ENCODE peak calls at places on chromosomes 12 and 14, in five cellular contexts. One of them, this sample, is unnamed.
A peak's percentile ranks its signal among the peaks of the same experiment; 100 is the strongest.

GRCh38 chr12:76445469-76445868 is 97.3 kb upstream of the BBS10 start:
- DNase-seq in choroid plexus epithelial cell: no peak
- DNase-seq in uterus: no peak
- DNase-seq in HFF-Myc: no peak
- DNase-seq in pancreas: no peak
- DNase-seq in this sample: no peak

GRCh38 chr14:68232643-68233055 is 413.1 kb downstream of the RAD51B start:
- DNase-seq in choroid plexus epithelial cell: peak; percentile 100
- DNase-seq in uterus: peak; percentile 90
- DNase-seq in HFF-Myc: peak; percentile 97
- DNase-seq in pancreas: peak; percentile 74
- DNase-seq in this sample: peak; percentile 87

GRCh38 chr14:68522510-68523325 is 270.1 kb downstream of the ZFP36L1 start:
- DNase-seq in choroid plexus epithelial cell: peak; percentile 55
- DNase-seq in uterus: peak; percentile 58
- DNase-seq in HFF-Myc: no peak
- DNase-seq in pancreas: no peak
- DNase-seq in this sample: peak; percentile 80

GRCh38 chr12:107490000-107490399 is 195.6 kb upstream of the PWP1 start:
- DNase-seq in choroid plexus epithelial cell: no peak
- DNase-seq in uterus: no peak
- DNase-seq in HFF-Myc: no peak
- DNase-seq in pancreas: no peak
- DNase-seq in this sample: no peak

GRCh38 chr12:101619868-101620761 is 25.3 kb downstream of the MYBPC1 start:
- DNase-seq in choroid plexus epithelial cell: peak; percentile 57
- DNase-seq in uterus: no peak
- DNase-seq in HFF-Myc: no peak
- DNase-seq in pancreas: no peak
- DNase-seq in this sample: no peak

GRCh38 chr12:103442822-103443221 is 52.9 kb downstream of the C12orf42 start:
- DNase-seq in choroid plexus epithelial cell: no peak
- DNase-seq in uterus: no peak
- DNase-seq in HFF-Myc: no peak
- DNase-seq in pancreas: no peak
- DNase-seq in this sample: no peak

GRCh38 chr12:104761091-104761490 is 197.0 kb downstream of the SLC41A2 start:
- DNase-seq in choroid plexus epithelial cell: no peak
- DNase-seq in uterus: no peak
- DNase-seq in HFF-Myc: no peak
- DNase-seq in pancreas: no peak
- DNase-seq in this sample: no peak

GRCh38 chr12:80268924-80269749 is 169.8 kb downstream of the OTOGL start:
- DNase-seq in choroid plexus epithelial cell: peak; percentile 79
- DNase-seq in uterus: no peak
- DNase-seq in HFF-Myc: peak; percentile 20
- DNase-seq in pancreas: no peak
- DNase-seq in this sample: no peak

GRCh38 chr12:72282721-72283120 is 10.6 kb downstream of the TRHDE start:
- DNase-seq in choroid plexus epithelial cell: peak; percentile 76
- DNase-seq in uterus: no peak
- DNase-seq in HFF-Myc: no peak
- DNase-seq in pancreas: no peak
- DNase-seq in this sample: no peak

GRCh38 chr14:94423465-94424056 is 29.0 kb downstream of the SERPINA11 start:
- DNase-seq in choroid plexus epithelial cell: peak; percentile 83
- DNase-seq in uterus: peak; percentile 18
- DNase-seq in HFF-Myc: peak; percentile 15
- DNase-seq in pancreas: peak; percentile 81
- DNase-seq in this sample: no peak

GRCh38 chr14:75578099-75578785 is at the start of gene FLVCR2:
- DNase-seq in choroid plexus epithelial cell: peak; percentile 87
- DNase-seq in uterus: peak; percentile 80
- DNase-seq in HFF-Myc: no peak
- DNase-seq in pancreas: peak; percentile 70
- DNase-seq in this sample: no peak

GRCh38 chr14:23159516-23159915 is 23.9 kb downstream of the SLC7A8 start:
- DNase-seq in choroid plexus epithelial cell: no peak
- DNase-seq in uterus: no peak
- DNase-seq in HFF-Myc: no peak
- DNase-seq in pancreas: no peak
- DNase-seq in this sample: no peak

GRCh38 chr12:93442411-93443340 is 929 bp upstream of the UBE2N start:
- DNase-seq in choroid plexus epithelial cell: no peak
- DNase-seq in uterus: no peak
- DNase-seq in HFF-Myc: no peak
- DNase-seq in pancreas: no peak
- DNase-seq in this sample: no peak

GRCh38 chr14:81269100-81269978 is 48.6 kb upstream of the GTF2A1 start:
- DNase-seq in choroid plexus epithelial cell: peak; percentile 84
- DNase-seq in uterus: peak; percentile 25
- DNase-seq in HFF-Myc: peak; percentile 45
- DNase-seq in pancreas: peak; percentile 56
- DNase-seq in this sample: peak; percentile 55

GRCh38 chr12:25286837-25287236 is 36.1 kb upstream of the KRAS start:
- DNase-seq in choroid plexus epithelial cell: no peak
- DNase-seq in uterus: no peak
- DNase-seq in HFF-Myc: no peak
- DNase-seq in pancreas: no peak
- DNase-seq in this sample: no peak

GRCh38 chr14:51726166-51726899 is 74.6 kb downstream of the FRMD6 start:
- DNase-seq in choroid plexus epithelial cell: peak; percentile 70
- DNase-seq in uterus: no peak
- DNase-seq in HFF-Myc: no peak
- DNase-seq in pancreas: no peak
- DNase-seq in this sample: no peak

GRCh38 chr14:25259470-25259869 is 209.5 kb upstream of the STXBP6 start:
- DNase-seq in choroid plexus epithelial cell: no peak
- DNase-seq in uterus: no peak
- DNase-seq in HFF-Myc: no peak
- DNase-seq in pancreas: no peak
- DNase-seq in this sample: no peak

GRCh38 chr12:126784328-126784921 is 1482.5 kb upstream of the TMEM132C start:
- DNase-seq in choroid plexus epithelial cell: peak; percentile 14
- DNase-seq in uterus: no peak
- DNase-seq in HFF-Myc: no peak
- DNase-seq in pancreas: peak; percentile 66
- DNase-seq in this sample: no peak

GRCh38 chr14:62251237-62251636 is 489.0 kb downstream of the SNAPC1 start:
- DNase-seq in choroid plexus epithelial cell: no peak
- DNase-seq in uterus: no peak
- DNase-seq in HFF-Myc: no peak
- DNase-seq in pancreas: no peak
- DNase-seq in this sample: no peak

GRCh38 chr14:20503905-20504304 is 1.4 kb upstream of the RNASE10 start:
- DNase-seq in choroid plexus epithelial cell: no peak
- DNase-seq in uterus: no peak
- DNase-seq in HFF-Myc: no peak
- DNase-seq in pancreas: no peak
- DNase-seq in this sample: no peak

GRCh38 chr12:10392394-10392930 is 2.6 kb upstream of the KLRK1 start:
- DNase-seq in choroid plexus epithelial cell: peak; percentile 100
- DNase-seq in uterus: no peak
- DNase-seq in HFF-Myc: peak; percentile 54
- DNase-seq in pancreas: no peak
- DNase-seq in this sample: peak; percentile 72

GRCh38 chr12:102169922-102170698 is 27.5 kb downstream of the PMCH start:
- DNase-seq in choroid plexus epithelial cell: peak; percentile 69
- DNase-seq in uterus: no peak
- DNase-seq in HFF-Myc: peak; percentile 5
- DNase-seq in pancreas: peak; percentile 15
- DNase-seq in this sample: no peak

GRCh38 chr14:92646952-92647461 is 101.4 kb downstream of the LGMN start:
- DNase-seq in choroid plexus epithelial cell: peak; percentile 76
- DNase-seq in uterus: peak; percentile 89
- DNase-seq in HFF-Myc: peak; percentile 33
- DNase-seq in pancreas: no peak
- DNase-seq in this sample: peak; percentile 89

GRCh38 chr12:4193821-4194220 is 79.7 kb upstream of the CCND2 start:
- DNase-seq in choroid plexus epithelial cell: no peak
- DNase-seq in uterus: no peak
- DNase-seq in HFF-Myc: no peak
- DNase-seq in pancreas: no peak
- DNase-seq in this sample: no peak

GRCh38 chr12:108694812-108695278 is 36.5 kb downstream of the CORO1C start:
- DNase-seq in choroid plexus epithelial cell: no peak
- DNase-seq in uterus: no peak
- DNase-seq in HFF-Myc: no peak
- DNase-seq in pancreas: no peak
- DNase-seq in this sample: no peak

GRCh38 chr12:65123435-65124063 is 2.4 kb upstream of the WIF1 start:
- DNase-seq in choroid plexus epithelial cell: peak; percentile 61
- DNase-seq in uterus: no peak
- DNase-seq in HFF-Myc: peak; percentile 17
- DNase-seq in pancreas: no peak
- DNase-seq in this sample: peak; percentile 5

GRCh38 chr12:56087220-56087619 is 7.3 kb downstream of the ERBB3 start:
- DNase-seq in choroid plexus epithelial cell: no peak
- DNase-seq in uterus: no peak
- DNase-seq in HFF-Myc: no peak
- DNase-seq in pancreas: peak; percentile 93
- DNase-seq in this sample: no peak

GRCh38 chr12:105617141-105617540 is 286.6 kb downstream of the C12orf75 start:
- DNase-seq in choroid plexus epithelial cell: no peak
- DNase-seq in uterus: no peak
- DNase-seq in HFF-Myc: no peak
- DNase-seq in pancreas: no peak
- DNase-seq in this sample: no peak

GRCh38 chr12:52900166-52900895 is 4.5 kb downstream of the KRT8 start:
- DNase-seq in choroid plexus epithelial cell: no peak
- DNase-seq in uterus: no peak
- DNase-seq in HFF-Myc: no peak
- DNase-seq in pancreas: no peak
- DNase-seq in this sample: no peak

GRCh38 chr14:50007123-50007903 is 109.1 kb downstream of the VCPKMT start:
- DNase-seq in choroid plexus epithelial cell: no peak
- DNase-seq in uterus: no peak
- DNase-seq in HFF-Myc: no peak
- DNase-seq in pancreas: no peak
- DNase-seq in this sample: no peak

GRCh38 chr12:47534695-47535094 is 171.1 kb downstream of the RPAP3 start:
- DNase-seq in choroid plexus epithelial cell: peak; percentile 42
- DNase-seq in uterus: no peak
- DNase-seq in HFF-Myc: no peak
- DNase-seq in pancreas: no peak
- DNase-seq in this sample: no peak

GRCh38 chr14:22622220-22622619 is 21.9 kb downstream of the OR6J1 start:
- DNase-seq in choroid plexus epithelial cell: peak; percentile 89
- DNase-seq in uterus: no peak
- DNase-seq in HFF-Myc: no peak
- DNase-seq in pancreas: no peak
- DNase-seq in this sample: no peak

GRCh38 chr12:28308891-28309290 is 118.6 kb downstream of the CCDC91 start:
- DNase-seq in choroid plexus epithelial cell: peak; percentile 29
- DNase-seq in uterus: no peak
- DNase-seq in HFF-Myc: no peak
- DNase-seq in pancreas: no peak
- DNase-seq in this sample: no peak

GRCh38 chr12:1791104-1791927 is 29.0 kb upstream of the LRTM2 start:
- DNase-seq in choroid plexus epithelial cell: peak; percentile 85
- DNase-seq in uterus: peak; percentile 75
- DNase-seq in HFF-Myc: peak; percentile 21
- DNase-seq in pancreas: peak; percentile 78
- DNase-seq in this sample: no peak

GRCh38 chr12:76085159-76085868 is 829 bp upstream of the NAP1L1 start:
- DNase-seq in choroid plexus epithelial cell: peak; percentile 72
- DNase-seq in uterus: no peak
- DNase-seq in HFF-Myc: no peak
- DNase-seq in pancreas: no peak
- DNase-seq in this sample: no peak

GRCh38 chr12:54401127-54401526 is 16.6 kb upstream of the ZNF385A start:
- DNase-seq in choroid plexus epithelial cell: no peak
- DNase-seq in uterus: no peak
- DNase-seq in HFF-Myc: no peak
- DNase-seq in pancreas: no peak
- DNase-seq in this sample: no peak

GRCh38 chr12:54395545-54395944 is 11.0 kb upstream of the ZNF385A start:
- DNase-seq in choroid plexus epithelial cell: no peak
- DNase-seq in uterus: no peak
- DNase-seq in HFF-Myc: no peak
- DNase-seq in pancreas: no peak
- DNase-seq in this sample: no peak

GRCh38 chr12:54397157-54397556 is 12.6 kb upstream of the ZNF385A start:
- DNase-seq in choroid plexus epithelial cell: no peak
- DNase-seq in uterus: no peak
- DNase-seq in HFF-Myc: no peak
- DNase-seq in pancreas: no peak
- DNase-seq in this sample: no peak

GRCh38 chr12:54398218-54398617 is 13.7 kb upstream of the ZNF385A start:
- DNase-seq in choroid plexus epithelial cell: no peak
- DNase-seq in uterus: no peak
- DNase-seq in HFF-Myc: no peak
- DNase-seq in pancreas: no peak
- DNase-seq in this sample: no peak

GRCh38 chr12:54398995-54399793 is 14.7 kb upstream of the ZNF385A start:
- DNase-seq in choroid plexus epithelial cell: peak; percentile 90
- DNase-seq in uterus: peak; percentile 90
- DNase-seq in HFF-Myc: no peak
- DNase-seq in pancreas: peak; percentile 89
- DNase-seq in this sample: peak; percentile 62
- TF ChIP-seq CTCF in choroid plexus epithelial cell: peak; percentile 100
- TF ChIP-seq CTCF in uterus: peak; percentile 98
- TF ChIP-seq CTCF in HFF-Myc: peak; percentile 100
- TF ChIP-seq CTCF in pancreas: peak; percentile 92
- TF ChIP-seq CTCF in this sample: no peak

GRCh38 chr12:43154498-43155045 is 397.4 kb downstream of the ADAMTS20 start:
- DNase-seq in choroid plexus epithelial cell: no peak
- DNase-seq in uterus: no peak
- DNase-seq in HFF-Myc: no peak
- DNase-seq in pancreas: no peak
- DNase-seq in this sample: no peak
- TF ChIP-seq CTCF in choroid plexus epithelial cell: no peak
- TF ChIP-seq CTCF in uterus: no peak
- TF ChIP-seq CTCF in HFF-Myc: no peak
- TF ChIP-seq CTCF in pancreas: no peak
- TF ChIP-seq CTCF in this sample: no peak

GRCh38 chr14:106372870-106373657 is 846.7 kb downstream of the TMEM121 start:
- DNase-seq in choroid plexus epithelial cell: no peak
- DNase-seq in uterus: no peak
- DNase-seq in HFF-Myc: no peak
- DNase-seq in pancreas: peak; percentile 55
- DNase-seq in this sample: no peak
- TF ChIP-seq CTCF in choroid plexus epithelial cell: peak; percentile 4
- TF ChIP-seq CTCF in uterus: no peak
- TF ChIP-seq CTCF in HFF-Myc: peak; percentile 34
- TF ChIP-seq CTCF in pancreas: peak; percentile 66
- TF ChIP-seq CTCF in this sample: no peak

DNA sequence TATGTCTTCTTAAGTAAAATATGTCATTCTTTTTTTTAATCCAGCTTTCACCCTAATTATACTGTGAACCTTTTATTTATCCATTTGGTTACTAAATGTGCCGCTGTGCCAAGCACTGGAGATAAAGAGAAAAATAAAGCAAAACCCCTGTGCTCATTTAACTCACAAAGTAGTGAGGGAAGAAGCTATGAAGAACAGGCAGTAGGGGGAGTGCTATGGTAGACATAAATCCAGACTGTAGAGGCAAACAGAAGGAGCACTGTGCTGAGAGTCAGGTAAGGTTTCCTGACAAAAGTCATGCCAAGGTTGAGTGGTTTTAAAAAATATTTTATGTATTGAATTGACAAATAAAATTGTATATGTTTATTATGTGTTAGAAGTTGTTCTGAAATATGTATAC is 188.5 kb upstream of the SYT10 start:
- DNase-seq in choroid plexus epithelial cell: no peak
- DNase-seq in uterus: no peak
- DNase-seq in HFF-Myc: no peak
- DNase-seq in pancreas: no peak
- DNase-seq in this sample: no peak
- TF ChIP-seq CTCF in choroid plexus epithelial cell: no peak
- TF ChIP-seq CTCF in uterus: no peak
- TF ChIP-seq CTCF in HFF-Myc: no peak
- TF ChIP-seq CTCF in pancreas: no peak
- TF ChIP-seq CTCF in this sample: no peak